ENCODE peak calls at places on chromosomes 3 and 15, in four cellular contexts. R is glutamatergic neuron, H is GM06990, P is pons. C is an unnamed sample.

GRCh38 chr3:183824761-183825379 is 507 bp downstream of the MAP6D1 start:
- DNase-seq in R (peak), H (no peak), P (no peak), C (no peak)

GRCh38 chr15:78989701-78990248 is 44.9 kb upstream of the CTSH start:
- DNase-seq in R (no peak), H (no peak), P (no peak), C (no peak)

GRCh38 chr15:34610388-34610787 is 26.9 kb upstream of the GOLGA8B start:
- DNase-seq in R (no peak), H (no peak), P (peak), C (no peak)

GRCh38 chr3:8895829-8896228 is 67.4 kb downstream of the RAD18 start:
- DNase-seq in R (no peak), H (no peak), P (no peak), C (no peak)

GRCh38 chr15:90213123-90213817 is 12.1 kb downstream of the SEMA4B start:
- DNase-seq in R (no peak), H (no peak), P (no peak), C (peak)

GRCh38 chr3:129007792-129008191 is 6.7 kb downstream of the EFCC1 start:
- DNase-seq in R (no peak), H (no peak), P (no peak), C (no peak)

GRCh38 chr3:177358968-177359600 is 161.8 kb upstream of the TBL1XR1 start:
- DNase-seq in R (peak), H (peak), P (peak), C (peak)

GRCh38 chr3:73729969-73730440 is 105.3 kb upstream of the PDZRN3 start:
- DNase-seq in R (peak), H (no peak), P (no peak), C (no peak)

GRCh38 chr15:64191971-64192830 is 29.4 kb upstream of the PPIB start:
- DNase-seq in R (no peak), H (no peak), P (no peak), C (peak)

GRCh38 chr15:39969002-39969394 is 35.1 kb downstream of the EIF2AK4 start:
- DNase-seq in R (no peak), H (no peak), P (no peak), C (no peak)

GRCh38 chr15:71435552-71435951 is 320.3 kb downstream of the THSD4 start:
- DNase-seq in R (no peak), H (no peak), P (no peak), C (no peak)

GRCh38 chr15:68154923-68155559 is 50.1 kb downstream of the CALML4 start:
- DNase-seq in R (peak), H (no peak), P (peak), C (no peak)

GRCh38 chr3:16917256-16917935 is 32.6 kb downstream of the PLCL2 start:
- DNase-seq in R (no peak), H (no peak), P (no peak), C (no peak)

GRCh38 chr3:172687501-172687900 is 23.4 kb downstream of the NCEH1 start:
- DNase-seq in R (no peak), H (no peak), P (no peak), C (peak)

GRCh38 chr3:142595951-142596725 is at the start of gene PLS1:
- DNase-seq in R (peak), H (peak), P (peak), C (peak)

GRCh38 chr3:155847993-155848392 is 6.2 kb downstream of the SLC33A1 start:
- DNase-seq in R (no peak), H (no peak), P (no peak), C (no peak)

GRCh38 chr3:66480666-66481065 is 20.2 kb downstream of the LRIG1 start:
- DNase-seq in R (no peak), H (peak), P (no peak), C (no peak)

GRCh38 chr3:76044601-76045600 is 259.6 kb upstream of the ZNF717 start:
- DNase-seq in R (peak), H (no peak), P (no peak), C (no peak)

GRCh38 chr15:91530279-91530678 is 323.2 kb upstream of the SLCO3A1 start:
- DNase-seq in R (no peak), H (no peak), P (no peak), C (no peak)